ENCODE peak calls at places on chromosomes 7 and 10, in seven cellular contexts. One of them, this sample, is unnamed.

GRCh38 chr10:90885176-90885575 is 13.4 kb downstream of the RPP30 start:
- DNase-seq in Ammon's horn: no peak
- DNase-seq in AG10803: peak; percentile 82
- DNase-seq in activated CD4-positive, alpha-beta T cell treated with anti-CD3 and anti-CD28 coated beads, Interleukin-2, amount 10 ng/mL, durations not matched to agents 7 days and 5 days: no peak
- DNase-seq in NCI-H345: no peak
- DNase-seq in stimulated activated CD8-positive, alpha-beta memory T cell treated with anti-CD3 and anti-CD28 coated beads, Interleukin-4, amount 100 ng/mL, for 24 hours: no peak
- DNase-seq in OCI-M1: no peak
- DNase-seq in this sample: no peak

GRCh38 chr7:147803625-147804024 is 786.9 kb upstream of the C7orf33 start:
- DNase-seq in Ammon's horn: no peak
- DNase-seq in AG10803: no peak
- DNase-seq in activated CD4-positive, alpha-beta T cell treated with anti-CD3 and anti-CD28 coated beads, Interleukin-2, amount 10 ng/mL, durations not matched to agents 7 days and 5 days: no peak
- DNase-seq in NCI-H345: peak; percentile 61
- DNase-seq in stimulated activated CD8-positive, alpha-beta memory T cell treated with anti-CD3 and anti-CD28 coated beads, Interleukin-4, amount 100 ng/mL, for 24 hours: no peak
- DNase-seq in OCI-M1: peak; percentile 81
- DNase-seq in this sample: no peak

GRCh38 chr7:132575987-132576722 is at the start of gene PLXNA4:
- DNase-seq in Ammon's horn: peak; percentile 39
- DNase-seq in AG10803: peak; percentile 11
- DNase-seq in activated CD4-positive, alpha-beta T cell treated with anti-CD3 and anti-CD28 coated beads, Interleukin-2, amount 10 ng/mL, durations not matched to agents 7 days and 5 days: peak; percentile 21
- DNase-seq in NCI-H345: peak; percentile 43
- DNase-seq in stimulated activated CD8-positive, alpha-beta memory T cell treated with anti-CD3 and anti-CD28 coated beads, Interleukin-4, amount 100 ng/mL, for 24 hours: no peak
- DNase-seq in OCI-M1: no peak
- DNase-seq in this sample: no peak

GRCh38 chr7:104552102-104552501 is 223.7 kb downstream of the LHFPL3 start:
- DNase-seq in Ammon's horn: no peak
- DNase-seq in AG10803: peak; percentile 0
- DNase-seq in activated CD4-positive, alpha-beta T cell treated with anti-CD3 and anti-CD28 coated beads, Interleukin-2, amount 10 ng/mL, durations not matched to agents 7 days and 5 days: peak; percentile 51
- DNase-seq in NCI-H345: no peak
- DNase-seq in stimulated activated CD8-positive, alpha-beta memory T cell treated with anti-CD3 and anti-CD28 coated beads, Interleukin-4, amount 100 ng/mL, for 24 hours: no peak
- DNase-seq in OCI-M1: peak; percentile 33
- DNase-seq in this sample: peak; percentile 3

GRCh38 chr7:85851571-85852193 is 664.8 kb upstream of the SEMA3D start:
- DNase-seq in Ammon's horn: peak; percentile 43
- DNase-seq in AG10803: peak; percentile 80
- DNase-seq in activated CD4-positive, alpha-beta T cell treated with anti-CD3 and anti-CD28 coated beads, Interleukin-2, amount 10 ng/mL, durations not matched to agents 7 days and 5 days: no peak
- DNase-seq in NCI-H345: no peak
- DNase-seq in stimulated activated CD8-positive, alpha-beta memory T cell treated with anti-CD3 and anti-CD28 coated beads, Interleukin-4, amount 100 ng/mL, for 24 hours: no peak
- DNase-seq in OCI-M1: peak; percentile 76
- DNase-seq in this sample: no peak

GRCh38 chr10:67107670-67108069 is 181.8 kb downstream of the LRRTM3 start:
- DNase-seq in Ammon's horn: no peak
- DNase-seq in AG10803: no peak
- DNase-seq in activated CD4-positive, alpha-beta T cell treated with anti-CD3 and anti-CD28 coated beads, Interleukin-2, amount 10 ng/mL, durations not matched to agents 7 days and 5 days: no peak
- DNase-seq in NCI-H345: no peak
- DNase-seq in stimulated activated CD8-positive, alpha-beta memory T cell treated with anti-CD3 and anti-CD28 coated beads, Interleukin-4, amount 100 ng/mL, for 24 hours: no peak
- DNase-seq in OCI-M1: no peak
- DNase-seq in this sample: no peak

GRCh38 chr7:97430001-97430400 is 301.9 kb upstream of the TAC1 start:
- DNase-seq in Ammon's horn: no peak
- DNase-seq in AG10803: no peak
- DNase-seq in activated CD4-positive, alpha-beta T cell treated with anti-CD3 and anti-CD28 coated beads, Interleukin-2, amount 10 ng/mL, durations not matched to agents 7 days and 5 days: no peak
- DNase-seq in NCI-H345: no peak
- DNase-seq in stimulated activated CD8-positive, alpha-beta memory T cell treated with anti-CD3 and anti-CD28 coated beads, Interleukin-4, amount 100 ng/mL, for 24 hours: no peak
- DNase-seq in OCI-M1: no peak
- DNase-seq in this sample: no peak

GRCh38 chr7:110944966-110945644 is 145.8 kb upstream of the LRRN3 start:
- DNase-seq in Ammon's horn: no peak
- DNase-seq in AG10803: no peak
- DNase-seq in activated CD4-positive, alpha-beta T cell treated with anti-CD3 and anti-CD28 coated beads, Interleukin-2, amount 10 ng/mL, durations not matched to agents 7 days and 5 days: no peak
- DNase-seq in NCI-H345: no peak
- DNase-seq in stimulated activated CD8-positive, alpha-beta memory T cell treated with anti-CD3 and anti-CD28 coated beads, Interleukin-4, amount 100 ng/mL, for 24 hours: no peak
- DNase-seq in OCI-M1: peak; percentile 8
- DNase-seq in this sample: no peak

GRCh38 chr10:91694170-91694794 is 61.4 kb upstream of the PPP1R3C start:
- DNase-seq in Ammon's horn: no peak
- DNase-seq in AG10803: peak; percentile 38
- DNase-seq in activated CD4-positive, alpha-beta T cell treated with anti-CD3 and anti-CD28 coated beads, Interleukin-2, amount 10 ng/mL, durations not matched to agents 7 days and 5 days: peak; percentile 32
- DNase-seq in NCI-H345: peak; percentile 3
- DNase-seq in stimulated activated CD8-positive, alpha-beta memory T cell treated with anti-CD3 and anti-CD28 coated beads, Interleukin-4, amount 100 ng/mL, for 24 hours: no peak
- DNase-seq in OCI-M1: peak; percentile 77
- DNase-seq in this sample: peak; percentile 17

GRCh38 chr7:155885162-155886160 is 73.2 kb upstream of the SHH start:
- DNase-seq in Ammon's horn: no peak
- DNase-seq in AG10803: no peak
- DNase-seq in activated CD4-positive, alpha-beta T cell treated with anti-CD3 and anti-CD28 coated beads, Interleukin-2, amount 10 ng/mL, durations not matched to agents 7 days and 5 days: no peak
- DNase-seq in NCI-H345: no peak
- DNase-seq in stimulated activated CD8-positive, alpha-beta memory T cell treated with anti-CD3 and anti-CD28 coated beads, Interleukin-4, amount 100 ng/mL, for 24 hours: no peak
- DNase-seq in OCI-M1: no peak
- DNase-seq in this sample: no peak

GRCh38 chr7:27688056-27688455 is 25.4 kb upstream of the HIBADH start:
- DNase-seq in Ammon's horn: no peak
- DNase-seq in AG10803: peak; percentile 55
- DNase-seq in activated CD4-positive, alpha-beta T cell treated with anti-CD3 and anti-CD28 coated beads, Interleukin-2, amount 10 ng/mL, durations not matched to agents 7 days and 5 days: no peak
- DNase-seq in NCI-H345: no peak
- DNase-seq in stimulated activated CD8-positive, alpha-beta memory T cell treated with anti-CD3 and anti-CD28 coated beads, Interleukin-4, amount 100 ng/mL, for 24 hours: no peak
- DNase-seq in OCI-M1: no peak
- DNase-seq in this sample: no peak

GRCh38 chr10:6819301-6819700 is 239.2 kb upstream of the PRKCQ start:
- DNase-seq in Ammon's horn: no peak
- DNase-seq in AG10803: no peak
- DNase-seq in activated CD4-positive, alpha-beta T cell treated with anti-CD3 and anti-CD28 coated beads, Interleukin-2, amount 10 ng/mL, durations not matched to agents 7 days and 5 days: no peak
- DNase-seq in NCI-H345: no peak
- DNase-seq in stimulated activated CD8-positive, alpha-beta memory T cell treated with anti-CD3 and anti-CD28 coated beads, Interleukin-4, amount 100 ng/mL, for 24 hours: no peak
- DNase-seq in OCI-M1: no peak
- DNase-seq in this sample: no peak

GRCh38 chr10:78892383-78893191 is 176.2 kb upstream of the ZMIZ1 start:
- DNase-seq in Ammon's horn: no peak
- DNase-seq in AG10803: no peak
- DNase-seq in activated CD4-positive, alpha-beta T cell treated with anti-CD3 and anti-CD28 coated beads, Interleukin-2, amount 10 ng/mL, durations not matched to agents 7 days and 5 days: no peak
- DNase-seq in NCI-H345: no peak
- DNase-seq in stimulated activated CD8-positive, alpha-beta memory T cell treated with anti-CD3 and anti-CD28 coated beads, Interleukin-4, amount 100 ng/mL, for 24 hours: no peak
- DNase-seq in OCI-M1: no peak
- DNase-seq in this sample: no peak

GRCh38 chr10:67917169-67917568 is 32.7 kb downstream of the SIRT1 start:
- DNase-seq in Ammon's horn: no peak
- DNase-seq in AG10803: no peak
- DNase-seq in activated CD4-positive, alpha-beta T cell treated with anti-CD3 and anti-CD28 coated beads, Interleukin-2, amount 10 ng/mL, durations not matched to agents 7 days and 5 days: no peak
- DNase-seq in NCI-H345: no peak
- DNase-seq in stimulated activated CD8-positive, alpha-beta memory T cell treated with anti-CD3 and anti-CD28 coated beads, Interleukin-4, amount 100 ng/mL, for 24 hours: no peak
- DNase-seq in OCI-M1: no peak
- DNase-seq in this sample: no peak

GRCh38 chr10:116098411-116099019 is 174.5 kb downstream of the GFRA1 start:
- DNase-seq in Ammon's horn: no peak
- DNase-seq in AG10803: peak; percentile 30
- DNase-seq in activated CD4-positive, alpha-beta T cell treated with anti-CD3 and anti-CD28 coated beads, Interleukin-2, amount 10 ng/mL, durations not matched to agents 7 days and 5 days: no peak
- DNase-seq in NCI-H345: no peak
- DNase-seq in stimulated activated CD8-positive, alpha-beta memory T cell treated with anti-CD3 and anti-CD28 coated beads, Interleukin-4, amount 100 ng/mL, for 24 hours: no peak
- DNase-seq in OCI-M1: no peak
- DNase-seq in this sample: no peak

GRCh38 chr7:106290319-106290718 is 5.5 kb upstream of the NAMPT start:
- DNase-seq in Ammon's horn: no peak
- DNase-seq in AG10803: no peak
- DNase-seq in activated CD4-positive, alpha-beta T cell treated with anti-CD3 and anti-CD28 coated beads, Interleukin-2, amount 10 ng/mL, durations not matched to agents 7 days and 5 days: no peak
- DNase-seq in NCI-H345: no peak
- DNase-seq in stimulated activated CD8-positive, alpha-beta memory T cell treated with anti-CD3 and anti-CD28 coated beads, Interleukin-4, amount 100 ng/mL, for 24 hours: no peak
- DNase-seq in OCI-M1: no peak
- DNase-seq in this sample: no peak

GRCh38 chr7:6026011-6026819 is 5.0 kb upstream of the ANKRD61 start:
- DNase-seq in Ammon's horn: peak; percentile 58
- DNase-seq in AG10803: peak; percentile 26
- DNase-seq in activated CD4-positive, alpha-beta T cell treated with anti-CD3 and anti-CD28 coated beads, Interleukin-2, amount 10 ng/mL, durations not matched to agents 7 days and 5 days: peak; percentile 84
- DNase-seq in NCI-H345: peak; percentile 24
- DNase-seq in stimulated activated CD8-positive, alpha-beta memory T cell treated with anti-CD3 and anti-CD28 coated beads, Interleukin-4, amount 100 ng/mL, for 24 hours: peak; percentile 45
- DNase-seq in OCI-M1: peak; percentile 62
- DNase-seq in this sample: peak; percentile 65

GRCh38 chr10:88800152-88801125 is 2.1 kb upstream of the LIPM start:
- DNase-seq in Ammon's horn: no peak
- DNase-seq in AG10803: peak; percentile 68
- DNase-seq in activated CD4-positive, alpha-beta T cell treated with anti-CD3 and anti-CD28 coated beads, Interleukin-2, amount 10 ng/mL, durations not matched to agents 7 days and 5 days: no peak
- DNase-seq in NCI-H345: no peak
- DNase-seq in stimulated activated CD8-positive, alpha-beta memory T cell treated with anti-CD3 and anti-CD28 coated beads, Interleukin-4, amount 100 ng/mL, for 24 hours: no peak
- DNase-seq in OCI-M1: peak; percentile 87
- DNase-seq in this sample: no peak

GRCh38 chr10:133163889-133164815 is 4.1 kb downstream of the KNDC1 start:
- DNase-seq in Ammon's horn: no peak
- DNase-seq in AG10803: no peak
- DNase-seq in activated CD4-positive, alpha-beta T cell treated with anti-CD3 and anti-CD28 coated beads, Interleukin-2, amount 10 ng/mL, durations not matched to agents 7 days and 5 days: no peak
- DNase-seq in NCI-H345: no peak
- DNase-seq in stimulated activated CD8-positive, alpha-beta memory T cell treated with anti-CD3 and anti-CD28 coated beads, Interleukin-4, amount 100 ng/mL, for 24 hours: no peak
- DNase-seq in OCI-M1: no peak
- DNase-seq in this sample: no peak

GRCh38 chr7:27734583-27734982 is 5.4 kb upstream of the TAX1BP1 start:
- DNase-seq in Ammon's horn: no peak
- DNase-seq in AG10803: no peak
- DNase-seq in activated CD4-positive, alpha-beta T cell treated with anti-CD3 and anti-CD28 coated beads, Interleukin-2, amount 10 ng/mL, durations not matched to agents 7 days and 5 days: no peak
- DNase-seq in NCI-H345: no peak
- DNase-seq in stimulated activated CD8-positive, alpha-beta memory T cell treated with anti-CD3 and anti-CD28 coated beads, Interleukin-4, amount 100 ng/mL, for 24 hours: no peak
- DNase-seq in OCI-M1: no peak
- DNase-seq in this sample: no peak

GRCh38 chr10:71383972-71384687 is 12.6 kb upstream of the CDH23 start:
- DNase-seq in Ammon's horn: peak; percentile 86
- DNase-seq in AG10803: peak; percentile 29
- DNase-seq in activated CD4-positive, alpha-beta T cell treated with anti-CD3 and anti-CD28 coated beads, Interleukin-2, amount 10 ng/mL, durations not matched to agents 7 days and 5 days: peak; percentile 74
- DNase-seq in NCI-H345: peak; percentile 40
- DNase-seq in stimulated activated CD8-positive, alpha-beta memory T cell treated with anti-CD3 and anti-CD28 coated beads, Interleukin-4, amount 100 ng/mL, for 24 hours: peak; percentile 67
- DNase-seq in OCI-M1: peak; percentile 83
- DNase-seq in this sample: peak; percentile 72

GRCh38 chr7:18429547-18429946 is 66.0 kb upstream of the HDAC9 start:
- DNase-seq in Ammon's horn: no peak
- DNase-seq in AG10803: peak; percentile 69
- DNase-seq in activated CD4-positive, alpha-beta T cell treated with anti-CD3 and anti-CD28 coated beads, Interleukin-2, amount 10 ng/mL, durations not matched to agents 7 days and 5 days: no peak
- DNase-seq in NCI-H345: no peak
- DNase-seq in stimulated activated CD8-positive, alpha-beta memory T cell treated with anti-CD3 and anti-CD28 coated beads, Interleukin-4, amount 100 ng/mL, for 24 hours: no peak
- DNase-seq in OCI-M1: no peak
- DNase-seq in this sample: no peak

GRCh38 chr10:28294809-28295208 is 8.1 kb downstream of the MPP7 start:
- DNase-seq in Ammon's horn: no peak
- DNase-seq in AG10803: no peak
- DNase-seq in activated CD4-positive, alpha-beta T cell treated with anti-CD3 and anti-CD28 coated beads, Interleukin-2, amount 10 ng/mL, durations not matched to agents 7 days and 5 days: no peak
- DNase-seq in NCI-H345: no peak
- DNase-seq in stimulated activated CD8-positive, alpha-beta memory T cell treated with anti-CD3 and anti-CD28 coated beads, Interleukin-4, amount 100 ng/mL, for 24 hours: no peak
- DNase-seq in OCI-M1: no peak
- DNase-seq in this sample: no peak

GRCh38 chr10:51960494-51960895 is 261.1 kb upstream of the CSTF2T start:
- DNase-seq in Ammon's horn: peak; percentile 62
- DNase-seq in AG10803: peak; percentile 88
- DNase-seq in activated CD4-positive, alpha-beta T cell treated with anti-CD3 and anti-CD28 coated beads, Interleukin-2, amount 10 ng/mL, durations not matched to agents 7 days and 5 days: peak; percentile 22
- DNase-seq in NCI-H345: peak; percentile 15
- DNase-seq in stimulated activated CD8-positive, alpha-beta memory T cell treated with anti-CD3 and anti-CD28 coated beads, Interleukin-4, amount 100 ng/mL, for 24 hours: no peak
- DNase-seq in OCI-M1: peak; percentile 80
- DNase-seq in this sample: no peak

GRCh38 chr10:76553700-76554470 is 1083.7 kb downstream of the KCNMA1 start:
- DNase-seq in Ammon's horn: no peak
- DNase-seq in AG10803: peak; percentile 25
- DNase-seq in activated CD4-positive, alpha-beta T cell treated with anti-CD3 and anti-CD28 coated beads, Interleukin-2, amount 10 ng/mL, durations not matched to agents 7 days and 5 days: no peak
- DNase-seq in NCI-H345: no peak
- DNase-seq in stimulated activated CD8-positive, alpha-beta memory T cell treated with anti-CD3 and anti-CD28 coated beads, Interleukin-4, amount 100 ng/mL, for 24 hours: no peak
- DNase-seq in OCI-M1: no peak
- DNase-seq in this sample: no peak

GRCh38 chr10:484441-484924 is 205.0 kb downstream of the DIP2C start:
- DNase-seq in Ammon's horn: no peak
- DNase-seq in AG10803: peak; percentile 42
- DNase-seq in activated CD4-positive, alpha-beta T cell treated with anti-CD3 and anti-CD28 coated beads, Interleukin-2, amount 10 ng/mL, durations not matched to agents 7 days and 5 days: peak; percentile 49
- DNase-seq in NCI-H345: peak; percentile 67
- DNase-seq in stimulated activated CD8-positive, alpha-beta memory T cell treated with anti-CD3 and anti-CD28 coated beads, Interleukin-4, amount 100 ng/mL, for 24 hours: no peak
- DNase-seq in OCI-M1: peak; percentile 24
- DNase-seq in this sample: no peak

GRCh38 chr10:70772627-70773026 is 12.6 kb downstream of the TBATA start:
- DNase-seq in Ammon's horn: no peak
- DNase-seq in AG10803: no peak
- DNase-seq in activated CD4-positive, alpha-beta T cell treated with anti-CD3 and anti-CD28 coated beads, Interleukin-2, amount 10 ng/mL, durations not matched to agents 7 days and 5 days: no peak
- DNase-seq in NCI-H345: no peak
- DNase-seq in stimulated activated CD8-positive, alpha-beta memory T cell treated with anti-CD3 and anti-CD28 coated beads, Interleukin-4, amount 100 ng/mL, for 24 hours: no peak
- DNase-seq in OCI-M1: no peak
- DNase-seq in this sample: no peak

GRCh38 chr10:15864419-15864818 is 4.1 kb upstream of the MINDY3 start:
- DNase-seq in Ammon's horn: no peak
- DNase-seq in AG10803: no peak
- DNase-seq in activated CD4-positive, alpha-beta T cell treated with anti-CD3 and anti-CD28 coated beads, Interleukin-2, amount 10 ng/mL, durations not matched to agents 7 days and 5 days: no peak
- DNase-seq in NCI-H345: no peak
- DNase-seq in stimulated activated CD8-positive, alpha-beta memory T cell treated with anti-CD3 and anti-CD28 coated beads, Interleukin-4, amount 100 ng/mL, for 24 hours: no peak
- DNase-seq in OCI-M1: no peak
- DNase-seq in this sample: no peak

GRCh38 chr10:97618733-97619132 is 14.6 kb downstream of the MORN4 start:
- DNase-seq in Ammon's horn: no peak
- DNase-seq in AG10803: no peak
- DNase-seq in activated CD4-positive, alpha-beta T cell treated with anti-CD3 and anti-CD28 coated beads, Interleukin-2, amount 10 ng/mL, durations not matched to agents 7 days and 5 days: no peak
- DNase-seq in NCI-H345: no peak
- DNase-seq in stimulated activated CD8-positive, alpha-beta memory T cell treated with anti-CD3 and anti-CD28 coated beads, Interleukin-4, amount 100 ng/mL, for 24 hours: no peak
- DNase-seq in OCI-M1: no peak
- DNase-seq in this sample: no peak

GRCh38 chr10:123429631-123430257 is 236.4 kb upstream of the GPR26 start:
- DNase-seq in Ammon's horn: peak; percentile 62
- DNase-seq in AG10803: peak; percentile 20
- DNase-seq in activated CD4-positive, alpha-beta T cell treated with anti-CD3 and anti-CD28 coated beads, Interleukin-2, amount 10 ng/mL, durations not matched to agents 7 days and 5 days: no peak
- DNase-seq in NCI-H345: no peak
- DNase-seq in stimulated activated CD8-positive, alpha-beta memory T cell treated with anti-CD3 and anti-CD28 coated beads, Interleukin-4, amount 100 ng/mL, for 24 hours: no peak
- DNase-seq in OCI-M1: no peak
- DNase-seq in this sample: no peak

GRCh38 chr7:143408686-143409551 is at the start of gene EPHA1:
- DNase-seq in Ammon's horn: no peak
- DNase-seq in AG10803: no peak
- DNase-seq in activated CD4-positive, alpha-beta T cell treated with anti-CD3 and anti-CD28 coated beads, Interleukin-2, amount 10 ng/mL, durations not matched to agents 7 days and 5 days: peak; percentile 50
- DNase-seq in NCI-H345: peak; percentile 54
- DNase-seq in stimulated activated CD8-positive, alpha-beta memory T cell treated with anti-CD3 and anti-CD28 coated beads, Interleukin-4, amount 100 ng/mL, for 24 hours: no peak
- DNase-seq in OCI-M1: peak; percentile 29
- DNase-seq in this sample: no peak

GRCh38 chr10:33238643-33239042 is 95.8 kb downstream of the NRP1 start:
- DNase-seq in Ammon's horn: no peak
- DNase-seq in AG10803: peak; percentile 78
- DNase-seq in activated CD4-positive, alpha-beta T cell treated with anti-CD3 and anti-CD28 coated beads, Interleukin-2, amount 10 ng/mL, durations not matched to agents 7 days and 5 days: no peak
- DNase-seq in NCI-H345: no peak
- DNase-seq in stimulated activated CD8-positive, alpha-beta memory T cell treated with anti-CD3 and anti-CD28 coated beads, Interleukin-4, amount 100 ng/mL, for 24 hours: no peak
- DNase-seq in OCI-M1: no peak
- DNase-seq in this sample: no peak

GRCh38 chr10:110699859-110700468 is 55.8 kb downstream of the RBM20 start:
- DNase-seq in Ammon's horn: no peak
- DNase-seq in AG10803: no peak
- DNase-seq in activated CD4-positive, alpha-beta T cell treated with anti-CD3 and anti-CD28 coated beads, Interleukin-2, amount 10 ng/mL, durations not matched to agents 7 days and 5 days: no peak
- DNase-seq in NCI-H345: no peak
- DNase-seq in stimulated activated CD8-positive, alpha-beta memory T cell treated with anti-CD3 and anti-CD28 coated beads, Interleukin-4, amount 100 ng/mL, for 24 hours: no peak
- DNase-seq in OCI-M1: peak; percentile 8
- DNase-seq in this sample: no peak

GRCh38 chr10:107264742-107265141 is 100.2 kb upstream of the SORCS1 start:
- DNase-seq in Ammon's horn: no peak
- DNase-seq in AG10803: no peak
- DNase-seq in activated CD4-positive, alpha-beta T cell treated with anti-CD3 and anti-CD28 coated beads, Interleukin-2, amount 10 ng/mL, durations not matched to agents 7 days and 5 days: no peak
- DNase-seq in NCI-H345: no peak
- DNase-seq in stimulated activated CD8-positive, alpha-beta memory T cell treated with anti-CD3 and anti-CD28 coated beads, Interleukin-4, amount 100 ng/mL, for 24 hours: no peak
- DNase-seq in OCI-M1: peak; percentile 74
- DNase-seq in this sample: no peak

This sample was measured in HL-60.